ENCODE peak calls at places on chromosomes 1 and 21, in six cellular contexts. P, N, D, T, X and Z are unnamed samples.

GRCh38 chr21:39097335-39097861 is 85.9 kb downstream of the PSMG1 start:
- DNase-seq in P (no peak), N (no peak), D (no peak), T (no peak), X (no peak), Z (no peak)

GRCh38 chr1:59499956-59500569 is 203.2 kb downstream of the FGGY start:
- DNase-seq in P (no peak), N (no peak), D (peak), T (no peak), X (no peak), Z (no peak)

GRCh38 chr1:189141056-189141455 is 1336.6 kb downstream of the BRINP3 start:
- DNase-seq in P (no peak), N (no peak), D (no peak), T (no peak), X (no peak), Z (no peak)

GRCh38 chr1:25997759-25998074 is at the start of gene PAFAH2:
- DNase-seq in P (no peak), N (no peak), D (peak), T (no peak), X (no peak), Z (no peak)

GRCh38 chr1:192904438-192904895 is 95.6 kb downstream of the RGS2 start:
- DNase-seq in P (no peak), N (peak), D (peak), T (no peak), X (peak), Z (peak)

GRCh38 chr1:11823366-11824137 is 17.6 kb downstream of the CLCN6 start:
- DNase-seq in P (no peak), N (peak), D (no peak), T (no peak), X (no peak), Z (no peak)

GRCh38 chr21:44505673-44506278 is 34.2 kb downstream of the KRTAP10-1 start:
- DNase-seq in P (no peak), N (no peak), D (peak), T (no peak), X (no peak), Z (no peak)

GRCh38 chr1:81799939-81800740 is 594 bp upstream of the ADGRL2 start:
- DNase-seq in P (peak), N (peak), D (peak), T (peak), X (no peak), Z (peak)

GRCh38 chr21:42522771-42523170 is 9.1 kb downstream of the SLC37A1 start:
- DNase-seq in P (no peak), N (no peak), D (no peak), T (no peak), X (no peak), Z (no peak)

GRCh38 chr1:31828926-31829690 is 13.3 kb upstream of the SPOCD1 start:
- DNase-seq in P (no peak), N (no peak), D (no peak), T (no peak), X (no peak), Z (no peak)

GRCh38 chr1:9766759-9767442 is 56.9 kb downstream of the CLSTN1 start:
- DNase-seq in P (no peak), N (peak), D (peak), T (no peak), X (peak), Z (peak)

GRCh38 chr1:100950776-100951175 is 54.9 kb downstream of the SLC30A7 start:
- DNase-seq in P (no peak), N (peak), D (no peak), T (no peak), X (no peak), Z (no peak)

GRCh38 chr1:81571946-81572345 is 228.8 kb upstream of the ADGRL2 start:
- DNase-seq in P (no peak), N (peak), D (no peak), T (no peak), X (no peak), Z (no peak)

GRCh38 chr1:11528636-11529121 is 49.7 kb downstream of the DISP3 start:
- DNase-seq in P (no peak), N (no peak), D (no peak), T (no peak), X (no peak), Z (no peak)

GRCh38 chr1:117616356-117616755 is 10.5 kb downstream of the TENT5C start:
- DNase-seq in P (no peak), N (no peak), D (no peak), T (peak), X (no peak), Z (no peak)

GRCh38 chr1:240435996-240436566 is 175.9 kb downstream of the GREM2 start:
- DNase-seq in P (no peak), N (peak), D (no peak), T (no peak), X (no peak), Z (no peak)

GRCh38 chr1:228034954-228035837 is 28.4 kb downstream of the WNT3A start:
- DNase-seq in P (no peak), N (no peak), D (no peak), T (no peak), X (no peak), Z (no peak)

GRCh38 chr1:213120386-213120785 is 69.3 kb downstream of the RPS6KC1 start:
- DNase-seq in P (no peak), N (peak), D (no peak), T (no peak), X (no peak), Z (no peak)

GRCh38 chr1:61086245-61086644 is 3.9 kb downstream of the NFIA start:
- DNase-seq in P (no peak), N (no peak), D (no peak), T (no peak), X (no peak), Z (no peak)

GRCh38 chr1:113247355-113247754 is 143.0 kb upstream of the MAGI3 start:
- DNase-seq in P (no peak), N (no peak), D (no peak), T (no peak), X (no peak), Z (no peak)

GRCh38 chr1:9316080-9316444 is 23.4 kb downstream of the SPSB1 start:
- DNase-seq in P (no peak), N (no peak), D (no peak), T (no peak), X (no peak), Z (no peak)

GRCh38 chr1:21379571-21379970 is 60.4 kb upstream of the NBPF3 start:
- DNase-seq in P (no peak), N (no peak), D (no peak), T (no peak), X (no peak), Z (no peak)

GRCh38 chr1:94617139-94617805 is 75.7 kb upstream of the F3 start:
- DNase-seq in P (no peak), N (peak), D (no peak), T (no peak), X (no peak), Z (peak)

GRCh38 chr1:188489336-188490112 is 1660.8 kb downstream of the PLA2G4A start:
- DNase-seq in P (no peak), N (peak), D (peak), T (no peak), X (no peak), Z (peak)

GRCh38 chr1:234340528-234340927 is 32.7 kb upstream of the COA6 start:
- DNase-seq in P (no peak), N (no peak), D (no peak), T (no peak), X (no peak), Z (no peak)

GRCh38 chr1:62962794-62963776 is 179.2 kb downstream of the ATG4C start:
- DNase-seq in P (no peak), N (peak), D (peak), T (peak), X (no peak), Z (peak)

GRCh38 chr1:234222561-234223280 is 150.5 kb upstream of the COA6 start:
- DNase-seq in P (no peak), N (peak), D (no peak), T (no peak), X (peak), Z (no peak)

GRCh38 chr21:15003463-15004135 is 61.2 kb downstream of the NRIP1 start:
- DNase-seq in P (no peak), N (no peak), D (no peak), T (no peak), X (no peak), Z (no peak)

GRCh38 chr1:200354243-200354642 is 55.6 kb downstream of the ZNF281 start:
- DNase-seq in P (no peak), N (no peak), D (no peak), T (no peak), X (no peak), Z (no peak)

GRCh38 chr1:3657578-3658230 is 5.4 kb downstream of the TP73 start:
- DNase-seq in P (no peak), N (no peak), D (no peak), T (no peak), X (no peak), Z (no peak)

GRCh38 chr1:22291926-22292788 is 149.3 kb upstream of the WNT4 start:
- DNase-seq in P (no peak), N (no peak), D (no peak), T (no peak), X (no peak), Z (no peak)

GRCh38 chr1:161816201-161816600 is 50.1 kb downstream of the ATF6 start:
- DNase-seq in P (no peak), N (peak), D (no peak), T (peak), X (no peak), Z (peak)

GRCh38 chr1:26824735-26825134 is 1.8 kb upstream of the ZDHHC18 start:
- DNase-seq in P (no peak), N (no peak), D (no peak), T (no peak), X (no peak), Z (no peak)

GRCh38 chr1:210558302-210558701 is 229.6 kb downstream of the HHAT start:
- DNase-seq in P (no peak), N (peak), D (peak), T (no peak), X (no peak), Z (peak)

GRCh38 chr1:10400013-10400412 is 1.1 kb downstream of the PGD start:
- DNase-seq in P (no peak), N (no peak), D (no peak), T (no peak), X (no peak), Z (no peak)

GRCh38 chr1:69737527-69738176 is 169.9 kb downstream of the LRRC7 start:
- DNase-seq in P (no peak), N (peak), D (peak), T (peak), X (peak), Z (peak)

DNA sequence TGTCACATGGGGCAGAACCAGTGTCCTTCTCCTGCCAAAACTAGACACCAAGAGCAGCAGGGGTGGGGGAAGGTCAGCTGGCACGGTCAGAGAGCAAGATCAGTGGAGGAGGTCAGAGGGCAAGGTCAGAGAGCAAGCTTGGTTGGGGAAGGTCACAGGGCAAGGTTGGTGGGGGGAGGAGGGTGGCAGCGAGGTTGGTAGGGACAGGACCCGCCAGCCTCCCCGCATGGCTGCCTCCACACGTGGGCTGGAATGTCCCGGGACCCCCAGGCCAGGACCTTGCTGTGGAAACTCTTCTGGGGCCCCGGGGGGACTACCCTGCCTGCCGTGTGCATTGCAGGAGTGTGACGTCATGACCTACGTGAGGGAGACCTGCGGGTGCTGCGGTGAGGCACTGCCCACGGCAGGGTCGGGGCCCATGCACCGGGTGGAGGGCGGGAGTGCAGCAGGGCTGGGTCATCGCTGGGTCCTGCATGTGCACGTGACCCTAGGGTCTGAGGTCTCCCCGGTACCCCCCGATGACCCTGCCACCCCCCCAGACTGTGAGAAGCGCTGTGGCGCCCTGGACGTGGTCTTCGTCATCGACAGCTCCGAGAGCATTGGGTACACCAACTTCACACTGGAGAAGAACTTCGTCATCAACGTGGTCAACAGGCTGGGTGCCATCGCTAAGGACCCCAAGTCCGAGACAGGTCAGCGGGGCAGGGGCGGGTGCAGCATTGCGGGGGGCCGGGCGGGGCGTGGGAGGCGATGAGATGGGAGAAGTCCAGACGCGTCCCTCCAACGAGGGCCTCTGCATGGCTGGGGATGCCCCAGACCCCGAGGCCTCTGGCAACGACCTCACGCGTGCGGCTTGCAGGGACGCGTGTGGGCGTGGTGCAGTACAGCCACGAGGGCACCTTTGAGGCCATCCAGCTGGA is 27.3 kb downstream of the COL6A2 start:
- DNase-seq in P (peak), N (no peak), D (no peak), T (no peak), X (no peak), Z (no peak)
- H3K27ac ChIP-seq in P (no peak), N (no peak), D (no peak), T (no peak), X (no peak), Z (no peak)

DNA sequence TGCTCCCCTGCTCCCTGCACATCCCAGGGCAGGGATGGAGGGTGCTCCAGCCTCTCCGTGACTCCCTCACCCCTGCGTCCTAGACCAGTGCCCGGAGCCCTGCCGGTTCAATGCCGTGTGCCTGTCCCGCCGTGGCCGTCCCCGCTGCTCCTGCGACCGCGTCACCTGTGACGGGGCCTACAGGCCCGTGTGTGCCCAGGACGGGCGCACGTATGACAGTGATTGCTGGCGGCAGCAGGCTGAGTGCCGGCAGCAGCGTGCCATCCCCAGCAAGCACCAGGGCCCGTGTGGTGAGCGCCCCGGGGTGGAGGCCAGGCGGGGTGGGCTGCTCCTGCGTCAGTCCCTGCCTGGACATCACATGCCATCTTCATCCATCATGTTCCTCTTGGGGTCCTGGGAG is 22.0 kb downstream of the AGRN start:
- DNase-seq in P (no peak), N (no peak), D (no peak), T (no peak), X (no peak), Z (no peak)
- TF ChIP-seq CTCF in P (no peak), N (no peak), D (no peak), T (no peak), X (no peak), Z (no peak)

DNA sequence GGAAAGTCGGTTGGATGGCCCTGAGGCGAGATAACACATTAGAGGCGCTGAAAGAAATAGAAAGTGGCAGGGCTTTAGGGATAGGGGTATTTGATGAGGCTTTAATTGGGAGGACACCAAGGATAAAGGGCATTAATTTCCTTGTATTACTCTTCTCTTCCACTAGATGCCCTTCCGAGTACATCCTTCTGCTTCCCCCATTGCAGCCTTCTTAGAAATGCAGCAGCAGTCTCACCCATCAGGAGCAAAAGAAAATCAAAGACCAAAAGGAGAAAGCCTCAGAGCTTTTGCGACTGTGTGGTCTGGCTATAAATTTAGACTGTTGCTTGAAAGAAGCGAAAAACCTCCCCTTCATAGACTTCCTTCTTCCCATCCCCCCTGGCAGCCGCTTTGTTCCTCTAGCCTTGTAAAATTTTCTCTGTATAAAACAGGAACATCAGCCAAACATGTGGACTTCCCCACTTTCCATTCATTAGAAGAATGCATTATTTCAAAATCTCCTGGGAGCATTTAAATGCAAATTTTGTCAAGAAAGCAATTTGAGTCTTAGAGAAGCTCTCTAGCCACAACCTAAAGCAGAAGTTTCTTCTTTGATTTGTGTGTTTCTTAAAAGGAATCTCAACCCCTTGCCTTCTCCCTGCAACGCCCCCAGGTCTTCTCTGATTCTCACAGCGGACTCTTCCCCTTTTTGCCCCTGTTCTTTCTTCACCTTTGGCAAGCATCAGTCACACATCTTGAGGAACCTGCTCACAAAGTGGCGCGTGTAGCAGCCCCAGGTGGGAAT is 76.6 kb downstream of the NDUFS5 start:
- DNase-seq in P (no peak), N (peak), D (peak), T (peak), X (no peak), Z (peak)
- H3K4me3 ChIP-seq in P (no peak), N (peak), D (no peak), T (no peak), X (peak), Z (no peak)

DNA sequence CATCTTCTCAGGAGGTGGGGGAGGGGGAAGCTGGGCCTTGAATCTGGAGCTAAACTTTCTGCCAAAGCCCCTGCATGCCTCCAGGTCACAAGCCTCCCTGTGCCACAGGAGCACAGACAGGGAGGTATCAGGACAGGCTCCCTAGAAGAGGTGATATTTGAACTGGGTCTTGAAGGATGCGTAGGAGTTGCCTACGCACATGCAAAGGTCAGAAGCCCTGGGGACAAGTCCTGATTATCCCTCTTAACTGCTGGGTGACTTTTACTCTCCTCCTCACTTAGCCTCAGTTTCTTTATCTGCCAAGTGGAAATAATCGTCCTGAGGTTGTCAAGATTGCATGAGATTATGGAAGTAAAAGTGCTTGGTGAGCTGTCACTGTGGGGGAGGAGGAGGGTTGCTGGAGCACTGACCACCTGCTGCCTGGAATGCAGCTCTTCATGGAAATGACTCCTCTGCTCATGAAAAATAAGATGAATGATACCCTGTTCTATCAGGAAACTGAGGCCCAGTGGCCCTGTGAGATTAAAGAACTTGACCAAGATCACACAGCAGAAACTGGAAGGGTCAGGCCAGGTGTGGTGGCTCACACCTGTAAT is 50.6 kb upstream of the LAPTM5 start:
- DNase-seq in P (no peak), N (no peak), D (no peak), T (no peak), X (no peak), Z (no peak)
- H3K27ac ChIP-seq in P (peak), N (no peak), D (peak), T (no peak), X (no peak), Z (no peak)